ENCODE peak calls at places on chromosomes 2 and 18, in seven cellular contexts. X is MM.1S, W is HCT116, H is hepatocyte, Y is GM23248, M is PC-3, A is GM23338. C is an unnamed sample.

GRCh38 chr2:201930831-201931230 is 102.8 kb upstream of the FZD7 start:
- DNase-seq in X (no peak), W (no peak), H (no peak), Y (no peak), M (no peak), A (no peak), C (no peak)

GRCh38 chr18:63177822-63178525 is 141.6 kb downstream of the BCL2 start:
- DNase-seq in X (no peak), W (no peak), H (peak; percentile 75), Y (peak; percentile 50), M (no peak), A (no peak), C (no peak)

GRCh38 chr2:132560562-132560961 is 109.4 kb downstream of the LYPD1 start:
- DNase-seq in X (no peak), W (no peak), H (no peak), Y (no peak), M (peak; percentile 77), A (no peak), C (no peak)

GRCh38 chr2:181984814-181985631 is 630 bp upstream of the PPP1R1C start:
- DNase-seq in X (no peak), W (no peak), H (no peak), Y (no peak), M (no peak), A (no peak), C (no peak)

GRCh38 chr2:241901500-241902351 is 32.2 kb downstream of the RTP5 start:
- DNase-seq in X (no peak), W (no peak), H (peak; percentile 72), Y (peak; percentile 30), M (no peak), A (peak; percentile 77), C (peak; percentile 48)

GRCh38 chr2:239306274-239307220 is 94.3 kb downstream of the HDAC4 start:
- DNase-seq in X (no peak), W (no peak), H (no peak), Y (no peak), M (no peak), A (no peak), C (no peak)

GRCh38 chr18:76306685-76307292 is 188.3 kb downstream of the ZNF516 start:
- DNase-seq in X (peak; percentile 95), W (peak; percentile 12), H (no peak), Y (no peak), M (no peak), A (peak; percentile 66), C (peak; percentile 15)

GRCh38 chr2:231223458-231223970 is 25.1 kb downstream of the ARMC9 start:
- DNase-seq in X (no peak), W (no peak), H (no peak), Y (no peak), M (no peak), A (no peak), C (no peak)

GRCh38 chr2:152584301-152584700 is 133.0 kb downstream of the PRPF40A start:
- DNase-seq in X (no peak), W (no peak), H (no peak), Y (no peak), M (no peak), A (no peak), C (no peak)

GRCh38 chr2:10447300-10448207 is 573 bp downstream of the ODC1 start:
- DNase-seq in X (peak; percentile 72), W (no peak), H (peak; percentile 61), Y (peak; percentile 51), M (peak; percentile 33), A (peak; percentile 64), C (peak; percentile 38)

GRCh38 chr2:30310955-30311354 is 79.6 kb downstream of the LBH start:
- DNase-seq in X (no peak), W (no peak), H (no peak), Y (no peak), M (no peak), A (no peak), C (no peak)

GRCh38 chr2:126886906-126887280 is 11.8 kb upstream of the TEX51 start:
- DNase-seq in X (no peak), W (no peak), H (no peak), Y (no peak), M (no peak), A (no peak), C (no peak)

GRCh38 chr2:8487461-8487932 is 194.4 kb upstream of the ID2 start:
- DNase-seq in X (no peak), W (no peak), H (no peak), Y (no peak), M (no peak), A (peak; percentile 56), C (peak; percentile 32)

GRCh38 chr2:207624170-207625013 is 802 bp downstream of the METTL21A start:
- DNase-seq in X (peak; percentile 75), W (no peak), H (peak; percentile 78), Y (peak; percentile 82), M (peak; percentile 70), A (peak; percentile 82), C (peak; percentile 83)

GRCh38 chr2:42214669-42215068 is 45.5 kb downstream of the EML4 start:
- DNase-seq in X (no peak), W (no peak), H (no peak), Y (peak; percentile 57), M (no peak), A (no peak), C (no peak)

GRCh38 chr2:163774862-163775261 is 39.1 kb upstream of the FIGN start:
- DNase-seq in X (no peak), W (peak; percentile 19), H (peak; percentile 26), Y (peak; percentile 97), M (peak; percentile 95), A (no peak), C (no peak)

GRCh38 chr2:64730551-64731305 is 77.0 kb upstream of the SERTAD2 start:
- DNase-seq in X (peak; percentile 35), W (no peak), H (peak; percentile 75), Y (peak; percentile 92), M (peak; percentile 36), A (no peak), C (peak; percentile 54)

GRCh38 chr2:160208662-160209229 is 8.7 kb upstream of the ITGB6 start:
- DNase-seq in X (no peak), W (no peak), H (no peak), Y (no peak), M (no peak), A (no peak), C (peak; percentile 84)

GRCh38 chr2:83850071-83850725 is 608.9 kb downstream of the SUCLG1 start:
- DNase-seq in X (no peak), W (no peak), H (no peak), Y (peak; percentile 12), M (no peak), A (no peak), C (no peak)

GRCh38 chr18:40883271-40883670 is 1071.8 kb upstream of the PIK3C3 start:
- DNase-seq in X (no peak), W (no peak), H (no peak), Y (no peak), M (no peak), A (no peak), C (no peak)

GRCh38 chr2:162732946-162733698 is 105.4 kb downstream of the KCNH7 start:
- DNase-seq in X (peak; percentile 60), W (no peak), H (peak; percentile 32), Y (no peak), M (peak; percentile 82), A (peak; percentile 51), C (no peak)

GRCh38 chr2:99484205-99484604 is 5.6 kb downstream of the REV1 start:
- DNase-seq in X (no peak), W (no peak), H (no peak), Y (no peak), M (no peak), A (no peak), C (no peak)

GRCh38 chr2:99487906-99488305 is 1.9 kb downstream of the REV1 start:
- DNase-seq in X (no peak), W (no peak), H (no peak), Y (peak; percentile 28), M (no peak), A (no peak), C (no peak)

GRCh38 chr2:99485411-99485810 is 4.4 kb downstream of the REV1 start:
- DNase-seq in X (no peak), W (no peak), H (no peak), Y (no peak), M (no peak), A (no peak), C (no peak)

GRCh38 chr2:99488587-99488998 is 1.2 kb downstream of the REV1 start:
- DNase-seq in X (peak; percentile 18), W (no peak), H (peak; percentile 39), Y (peak; percentile 55), M (peak; percentile 54), A (no peak), C (no peak)

GRCh38 chr2:99485824-99486223 is 4.0 kb downstream of the REV1 start:
- DNase-seq in X (no peak), W (no peak), H (no peak), Y (no peak), M (no peak), A (peak; percentile 20), C (peak; percentile 21)
- H4K20me1 ChIP-seq in X (peaks cover 23% of the 10 kb centered on the region), W (peaks cover 6% of the 10 kb centered on the region), H (peaks cover 60% of the 10 kb centered on the region), Y (peaks cover 28% of the 10 kb centered on the region), M (no peaks in the 10 kb centered on the region), A (peaks cover 33% of the 10 kb centered on the region), C (peaks cover 69% of the 10 kb centered on the region)

GRCh38 chr2:101037161-101037755 is 35.2 kb downstream of the RPL31 start:
- DNase-seq in X (no peak), W (no peak), H (no peak), Y (no peak), M (no peak), A (no peak), C (no peak)
- TF ChIP-seq EZH2 in X (no peak), W (no peak), H (no peak), Y (no peak), M (no peak), A (no peak), C (no peak)

DNA sequence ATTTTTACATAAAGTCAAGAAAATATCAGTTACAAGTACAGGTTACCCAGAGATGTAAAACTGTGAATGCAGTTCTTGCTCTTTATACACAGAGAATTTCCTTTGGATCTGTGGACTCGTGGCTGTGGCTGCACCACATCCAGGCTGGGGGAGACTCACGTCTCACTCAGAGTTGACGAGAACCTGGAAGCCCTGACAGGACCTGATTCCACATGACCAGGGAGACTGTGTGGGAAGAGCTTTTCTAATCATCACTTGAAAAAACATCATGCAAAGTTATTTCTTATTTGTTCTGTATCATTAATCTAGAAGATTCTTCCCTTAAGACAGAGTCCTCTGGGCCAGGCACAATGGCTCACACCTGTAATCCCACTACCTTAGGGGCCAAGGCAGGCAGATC is 1159.0 kb downstream of the RPIA start:
- DNase-seq in X (no peak), W (no peak), H (no peak), Y (no peak), M (no peak), A (no peak), C (no peak)
- TF ChIP-seq EZH2phosphoT487 in X (no peak), W (no peak), H (no peak), Y (no peak), M (no peak), A (no peak), C (no peak)

GRCh38 chr2:100016756-100017155 is 125.6 kb downstream of the AFF3 start:
- DNase-seq in X (no peak), W (no peak), H (no peak), Y (no peak), M (no peak), A (no peak), C (no peak)

GRCh38 chr2:100015849-100016248 is 126.5 kb downstream of the AFF3 start:
- DNase-seq in X (no peak), W (no peak), H (no peak), Y (no peak), M (no peak), A (no peak), C (no peak)

GRCh38 chr2:100018794-100019193 is 123.6 kb downstream of the AFF3 start:
- DNase-seq in X (no peak), W (no peak), H (peak; percentile 38), Y (peak; percentile 77), M (peak; percentile 64), A (no peak), C (no peak)

GRCh38 chr2:100018312-100018711 is 124.1 kb downstream of the AFF3 start:
- DNase-seq in X (no peak), W (no peak), H (no peak), Y (peak; percentile 10), M (no peak), A (no peak), C (no peak)

GRCh38 chr2:100017633-100018032 is 124.8 kb downstream of the AFF3 start:
- DNase-seq in X (no peak), W (no peak), H (no peak), Y (peak; percentile 70), M (no peak), A (no peak), C (no peak)
- H4K20me1 ChIP-seq in X (no peaks in the 10 kb centered on the region), W (no peaks in the 10 kb centered on the region), H (no peaks in the 10 kb centered on the region), Y (no peaks in the 10 kb centered on the region), M (no peaks in the 10 kb centered on the region), A (no peaks in the 10 kb centered on the region), C (no peaks in the 10 kb centered on the region)

C was measured in neural progenitor cell.